ENCODE peak calls at places on chromosomes 5 and 9, in six cellular contexts. A is A549, C is ovary, V is endothelial cell of umbilical vein, G is Peyer's patch, M is IMR-90. R is an unnamed sample. For H3K9me3, the result is how much of the 10 kb centered on the place peaks cover.

GRCh38 chr9:77981332-77981731 is 50.3 kb downstream of the GNAQ start:
- DNase-seq in A (no peak), M (peak), G (peak), C (no peak), V (peak), R (no peak)

GRCh38 chr5:579746-580366 is 32.3 kb upstream of the CEP72 start:
- DNase-seq in V (no peak), C (no peak), A (no peak), M (no peak), G (no peak), R (no peak)

GRCh38 chr5:68406344-68406743 is 190.8 kb downstream of the PIK3R1 start:
- DNase-seq in C (no peak), M (no peak), V (no peak), A (no peak), G (no peak), R (no peak)

GRCh38 chr5:83498585-83498984 is 27.0 kb downstream of the VCAN start:
- DNase-seq in C (no peak), M (no peak), V (no peak), G (no peak), A (no peak), R (no peak)

GRCh38 chr5:56596154-56596553 is 219.2 kb upstream of the MAP3K1 start:
- DNase-seq in V (no peak), C (no peak), G (no peak), A (no peak), M (no peak), R (no peak)

GRCh38 chr5:152560508-152561137 is 155.5 kb upstream of the NMUR2 start:
- DNase-seq in V (peak), C (no peak), G (peak), M (peak), A (peak), R (no peak)

GRCh38 chr9:89564257-89564878 is 40.4 kb upstream of the GADD45G start:
- DNase-seq in V (peak), M (no peak), C (no peak), A (no peak), G (no peak), R (no peak)

GRCh38 chr9:129105857-129106694 is 4.5 kb downstream of the CRAT start:
- DNase-seq in C (no peak), M (no peak), V (no peak), A (no peak), G (no peak), R (no peak)

GRCh38 chr9:21251162-21251561 is 11.4 kb upstream of the IFNA14 start:
- DNase-seq in M (no peak), V (no peak), C (no peak), A (no peak), G (no peak), R (no peak)

GRCh38 chr5:151068571-151069197 is 12.2 kb downstream of the TNIP1 start:
- DNase-seq in G (no peak), C (peak), A (no peak), V (no peak), M (peak), R (no peak)
- TF ChIP-seq POLR2A in G (no peak), C (no peak), A (no peak), V (no peak), M (no peak), R (no peak)

GRCh38 chr9:138043411-138044345 is 166.1 kb downstream of the CACNA1B start:
- DNase-seq in C (peak), A (no peak), M (no peak), G (peak), V (no peak), R (peak)

GRCh38 chr9:138042640-138043039 is 165.1 kb downstream of the CACNA1B start:
- DNase-seq in M (no peak), C (no peak), A (no peak), V (no peak), G (peak), R (no peak)

GRCh38 chr9:138044485-138045383 is 167.2 kb downstream of the CACNA1B start:
- DNase-seq in C (peak), G (peak), V (no peak), A (no peak), M (no peak), R (peak)

GRCh38 chr9:138042146-138042545 is 164.6 kb downstream of the CACNA1B start:
- DNase-seq in A (no peak), M (no peak), V (no peak), G (peak), C (peak), R (peak)

DNA sequence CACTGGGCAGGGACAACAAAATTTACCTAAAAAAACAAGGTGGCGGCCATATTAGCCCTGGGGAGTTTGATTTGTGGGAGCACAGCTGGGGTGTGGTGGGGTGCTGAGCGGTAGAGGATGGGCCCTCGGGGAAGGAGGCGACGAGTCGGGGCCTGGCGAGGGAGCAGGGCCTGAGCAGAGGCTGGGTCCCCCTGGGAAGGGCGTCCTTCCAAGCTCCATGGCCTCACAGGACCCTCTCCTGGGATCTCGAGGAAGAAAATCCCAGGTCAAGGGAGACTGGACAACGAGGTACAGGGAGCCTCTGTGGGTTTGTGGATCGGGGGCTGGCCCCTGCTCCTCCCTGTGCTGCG is 165.5 kb downstream of the CACNA1B start:
- DNase-seq in G (peak), V (no peak), A (no peak), M (no peak), C (peak), R (peak)
- H3K9me3 ChIP-seq in G (under half), V (under half), A (under half), M (half or more), C (under half), R (under half)

DNA sequence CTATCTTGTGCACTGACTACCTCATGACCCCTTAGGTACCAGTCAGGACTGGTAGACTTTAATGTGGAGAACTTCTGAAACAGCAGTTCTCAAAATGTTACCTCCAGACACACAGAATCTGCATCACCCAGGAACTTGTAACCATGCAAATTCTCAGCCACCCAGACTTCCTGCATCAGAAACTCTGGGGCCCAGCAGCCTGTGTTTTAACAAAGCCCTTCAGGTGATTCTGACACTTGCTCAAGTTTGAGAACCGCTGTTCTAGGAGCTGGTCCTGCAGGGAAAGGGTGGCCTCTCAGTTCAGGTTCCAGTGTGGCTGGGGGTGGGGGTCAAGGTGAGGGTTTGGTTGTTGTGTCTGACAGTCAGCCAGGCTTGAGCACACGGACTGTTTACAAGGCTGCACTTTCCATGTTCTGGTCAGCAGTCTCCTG is 28.4 kb downstream of the ZFP62 start:
- DNase-seq in G (peak), A (no peak), C (no peak), M (no peak), V (no peak), R (no peak)
- TF ChIP-seq POLR2A in G (no peak), A (no peak), C (no peak), M (no peak), V (no peak), R (no peak)

GRCh38 chr5:162384225-162384624 is 316.7 kb downstream of the GABRG2 start:
- DNase-seq in M (no peak), G (no peak), C (no peak), A (no peak), V (no peak), R (no peak)
- H3K9me3 ChIP-seq in M (under half), G (under half), C (under half), A (under half), V (under half), R (under half)

GRCh38 chr5:181243521-181244307 is at the start of gene RACK1:
- DNase-seq in M (peak), C (peak), V (peak), A (peak), G (peak), R (peak)
- TF ChIP-seq POLR2A in M (peak), C (peak), V (peak), A (peak), G (peak), R (peak)

GRCh38 chr5:179122411-179123108 is 62.4 kb downstream of the ZNF354C start:
- DNase-seq in A (no peak), G (no peak), V (no peak), C (no peak), M (no peak), R (no peak)

GRCh38 chr5:179123109-179123426 is 62.9 kb downstream of the ZNF354C start:
- DNase-seq in C (no peak), G (peak), V (no peak), A (no peak), M (no peak), R (no peak)

GRCh38 chr5:179124329-179124852 is 64.2 kb downstream of the ZNF354C start:
- DNase-seq in C (no peak), V (no peak), G (peak), M (no peak), A (no peak), R (peak)

GRCh38 chr5:179124853-179125788 is 64.9 kb downstream of the ZNF354C start:
- DNase-seq in M (no peak), A (no peak), G (peak), C (no peak), V (no peak), R (peak)

GRCh38 chr5:179123491-179124328 is 63.5 kb downstream of the ZNF354C start:
- DNase-seq in V (no peak), G (peak), C (no peak), A (no peak), M (no peak), R (no peak)
- H3K9me3 ChIP-seq in V (under half), G (under half), C (under half), A (under half), M (under half), R (under half)

DNA sequence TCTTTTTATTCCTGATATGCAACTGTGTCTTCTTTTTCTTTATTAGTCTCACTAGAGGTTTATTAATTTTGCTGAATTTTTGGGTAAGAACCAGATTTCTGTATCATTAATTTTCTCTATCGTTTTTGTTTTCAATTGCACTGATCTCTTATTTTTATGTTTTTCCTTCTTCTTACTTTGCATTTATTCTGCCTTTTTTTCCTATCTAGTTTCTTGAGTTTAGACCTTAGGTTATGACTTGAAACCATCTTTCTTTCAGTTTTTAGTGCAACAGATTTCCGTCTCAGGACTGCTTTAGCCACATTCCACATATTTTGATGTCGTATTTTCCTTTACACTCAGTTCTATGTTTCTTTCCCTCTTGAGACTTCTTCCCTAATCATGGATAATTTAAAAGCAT is 56.6 kb downstream of the IARS1 start:
- DNase-seq in M (no peak), C (no peak), A (no peak), G (no peak), V (no peak), R (no peak)
- TF ChIP-seq POLR2A in M (no peak), C (no peak), A (no peak), G (no peak), V (no peak), R (no peak)

DNA sequence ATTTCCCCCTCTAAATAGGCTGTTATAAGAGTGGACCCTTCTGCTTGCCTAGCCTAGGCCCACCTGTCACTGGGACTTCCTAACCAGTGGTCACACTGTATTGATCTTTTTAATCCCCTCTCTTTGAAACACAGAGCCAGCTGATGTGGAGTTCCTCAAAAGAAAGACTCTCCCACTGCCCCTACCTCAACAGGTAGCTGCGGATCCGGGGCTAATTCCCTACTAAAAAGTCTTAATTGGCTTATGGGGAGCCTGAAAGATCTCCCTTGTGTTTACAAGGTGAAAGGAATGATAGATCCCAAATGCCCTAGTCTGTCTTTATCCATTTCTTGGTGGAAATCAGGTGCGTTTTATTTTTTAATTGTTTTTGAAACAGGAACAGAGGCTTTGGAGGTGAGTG is 2.0 kb downstream of the NEUROG1 start:
- DNase-seq in V (no peak), C (no peak), G (no peak), A (no peak), M (no peak), R (no peak)
- H3K9me3 ChIP-seq in V (under half), C (under half), G (under half), A (under half), M (under half), R (under half)

GRCh38 chr9:123059472-123060220 is 26.2 kb downstream of the GPR21 start:
- DNase-seq in V (no peak), A (no peak), C (no peak), G (no peak), M (no peak), R (no peak)
- TF ChIP-seq POLR2A in V (no peak), A (no peak), C (no peak), G (no peak), M (no peak), R (no peak)

R was measured in breast epithelium.